ENCODE peak calls at places on chromosomes 3 and 15, in five cellular contexts. W, G, X, Q and B are unnamed samples.

GRCh38 chr15:72193781-72194396 is 3.7 kb downstream of the GRAMD2A start:
- DNase-seq in G (no peak), Q (no peak), X (no peak), W (no peak), B (no peak)

GRCh38 chr3:127482216-127483004 is 108.1 kb downstream of the TPRA1 start:
- DNase-seq in Q (no peak), X (no peak), W (no peak), G (no peak), B (peak)

GRCh38 chr3:86788371-86788770 is 202.6 kb downstream of the VGLL3 start:
- DNase-seq in X (no peak), W (no peak), Q (no peak), G (no peak), B (no peak)

GRCh38 chr3:125280966-125281365 is 68.4 kb upstream of the SLC12A8 start:
- DNase-seq in G (no peak), X (no peak), W (peak), Q (peak), B (peak)

GRCh38 chr3:172520332-172520831 is 2.8 kb downstream of the TNFSF10 start:
- DNase-seq in Q (no peak), W (peak), X (peak), G (no peak), B (no peak)

GRCh38 chr3:149523899-149524298 is 49.4 kb downstream of the TM4SF4 start:
- DNase-seq in Q (no peak), W (no peak), G (no peak), X (no peak), B (no peak)

GRCh38 chr3:176663819-176664218 is 533.5 kb downstream of the TBL1XR1 start:
- DNase-seq in G (no peak), W (peak), X (no peak), Q (peak), B (no peak)

GRCh38 chr3:139509631-139510030 is 29.9 kb downstream of the RBP1 start:
- DNase-seq in Q (no peak), W (no peak), G (no peak), X (no peak), B (no peak)

GRCh38 chr3:101117981-101118380 is 124.8 kb upstream of the ABI3BP start:
- DNase-seq in X (no peak), G (no peak), Q (no peak), W (no peak), B (no peak)

GRCh38 chr3:148223266-148223665 is 474.4 kb upstream of the AGTR1 start:
- DNase-seq in X (no peak), G (no peak), Q (no peak), W (no peak), B (no peak)

GRCh38 chr3:77320514-77320913 is 280.6 kb downstream of the ROBO2 start:
- DNase-seq in W (peak), G (no peak), X (no peak), Q (no peak), B (no peak)

GRCh38 chr3:72413228-72413627 is 435.0 kb downstream of the SHQ1 start:
- DNase-seq in Q (no peak), W (peak), X (no peak), G (no peak), B (no peak)

GRCh38 chr3:49745986-49746385 is 22.2 kb upstream of the GMPPB start:
- DNase-seq in Q (peak), G (no peak), X (no peak), W (peak), B (no peak)

GRCh38 chr15:74869726-74870407 is 3.3 kb downstream of the SCAMP2 start:
- DNase-seq in Q (no peak), W (peak), X (peak), G (no peak), B (peak)

GRCh38 chr3:195105841-195106417 is 165.0 kb downstream of the XXYLT1 start:
- DNase-seq in G (no peak), Q (no peak), X (no peak), W (no peak), B (no peak)

GRCh38 chr3:87167634-87168456 is 59.3 kb upstream of the CHMP2B start:
- DNase-seq in G (no peak), W (peak), X (peak), Q (peak), B (peak)

GRCh38 chr3:122510878-122511481 is 3.8 kb downstream of the KPNA1 start:
- DNase-seq in G (no peak), Q (no peak), X (no peak), W (no peak), B (no peak)

GRCh38 chr15:81338422-81339007 is 14.6 kb upstream of the STARD5 start:
- DNase-seq in W (peak), G (no peak), Q (peak), X (no peak), B (peak)

GRCh38 chr15:35142578-35142977 is 57.5 kb upstream of the NANOGP8 start:
- DNase-seq in W (no peak), G (no peak), X (no peak), Q (no peak), B (no peak)

GRCh38 chr3:69084668-69085542 is at the start of gene ARL6IP5:
- DNase-seq in X (peak), Q (peak), W (peak), G (peak), B (peak)

GRCh38 chr15:27855137-27855536 is 244.0 kb downstream of the OCA2 start:
- DNase-seq in X (no peak), W (no peak), Q (no peak), G (no peak), B (no peak)

GRCh38 chr3:126358038-126358815 is 1.0 kb upstream of the KLF15 start:
- DNase-seq in G (no peak), W (no peak), Q (peak), X (no peak), B (peak)

GRCh38 chr3:140022061-140022781 is 87.2 kb downstream of the CLSTN2 start:
- DNase-seq in Q (no peak), X (no peak), W (no peak), G (no peak), B (no peak)

GRCh38 chr3:21544076-21544462 is 206.9 kb downstream of the ZNF385D start:
- DNase-seq in W (no peak), X (no peak), G (no peak), Q (no peak), B (no peak)

GRCh38 chr3:50196253-50196801 is 4.9 kb downstream of the GNAT1 start:
- DNase-seq in W (no peak), X (no peak), Q (no peak), G (no peak), B (no peak)

GRCh38 chr3:4819294-4819693 is 159.9 kb upstream of the BHLHE40 start:
- DNase-seq in Q (no peak), X (no peak), G (no peak), W (no peak), B (no peak)

GRCh38 chr3:11835028-11835639 is 11.6 kb downstream of the TAMM41 start:
- DNase-seq in X (no peak), G (no peak), Q (peak), W (peak), B (no peak)

GRCh38 chr3:52044869-52045616 is 11.3 kb downstream of the DUSP7 start:
- DNase-seq in W (no peak), X (no peak), Q (no peak), G (no peak), B (no peak)